ENCODE peak calls at places on chromosome 4, in five cellular contexts. One of them, this sample, is unnamed.

GRCh38 chr4:3192827-3193226 is 56.1 kb upstream of the MSANTD1 start:
- DNase-seq in endodermal cell: peak
- DNase-seq in HL-60: no peak
- DNase-seq in A549: no peak
- DNase-seq in right lobe of liver: no peak
- DNase-seq in this sample: no peak

GRCh38 chr4:176357359-176358082 is 37.8 kb downstream of the SPCS3 start:
- DNase-seq in A549: no peak
- DNase-seq in HL-60: no peak
- DNase-seq in endodermal cell: no peak
- DNase-seq in right lobe of liver: no peak
- DNase-seq in this sample: no peak

GRCh38 chr4:48958582-48958981 is 27.5 kb upstream of the CWH43 start:
- DNase-seq in HL-60: no peak
- DNase-seq in endodermal cell: no peak
- DNase-seq in right lobe of liver: no peak
- DNase-seq in A549: no peak
- DNase-seq in this sample: no peak

GRCh38 chr4:41028392-41029076 is 185.8 kb downstream of the APBB2 start:
- DNase-seq in HL-60: no peak
- DNase-seq in right lobe of liver: no peak
- DNase-seq in endodermal cell: no peak
- DNase-seq in A549: no peak
- DNase-seq in this sample: no peak

GRCh38 chr4:46432923-46433322 is 43.0 kb upstream of the GABRA2 start:
- DNase-seq in right lobe of liver: no peak
- DNase-seq in HL-60: no peak
- DNase-seq in A549: no peak
- DNase-seq in endodermal cell: no peak
- DNase-seq in this sample: no peak

GRCh38 chr4:3432381-3432790 is 9.4 kb upstream of the HGFAC start:
- DNase-seq in A549: no peak
- DNase-seq in endodermal cell: no peak
- DNase-seq in HL-60: no peak
- DNase-seq in right lobe of liver: no peak
- DNase-seq in this sample: no peak

GRCh38 chr4:23006756-23007155 is 314.0 kb downstream of the GBA3 start:
- DNase-seq in endodermal cell: no peak
- DNase-seq in HL-60: no peak
- DNase-seq in A549: no peak
- DNase-seq in right lobe of liver: no peak
- DNase-seq in this sample: no peak

GRCh38 chr4:2250003-2250763 is 8.3 kb upstream of the HAUS3 start:
- DNase-seq in HL-60: no peak
- DNase-seq in A549: no peak
- DNase-seq in endodermal cell: no peak
- DNase-seq in right lobe of liver: no peak
- DNase-seq in this sample: peak

GRCh38 chr4:73676881-73677323 is 56.7 kb upstream of the RASSF6 start:
- DNase-seq in right lobe of liver: no peak
- DNase-seq in A549: peak
- DNase-seq in endodermal cell: no peak
- DNase-seq in HL-60: no peak
- DNase-seq in this sample: no peak

GRCh38 chr4:149161247-149161646 is 654.4 kb downstream of the IQCM start:
- DNase-seq in A549: no peak
- DNase-seq in right lobe of liver: no peak
- DNase-seq in HL-60: no peak
- DNase-seq in endodermal cell: no peak
- DNase-seq in this sample: no peak

GRCh38 chr4:29243054-29243453 is 1477.1 kb upstream of the PCDH7 start:
- DNase-seq in A549: no peak
- DNase-seq in endodermal cell: no peak
- DNase-seq in right lobe of liver: no peak
- DNase-seq in HL-60: no peak
- DNase-seq in this sample: no peak

GRCh38 chr4:29240641-29241040 is 1479.5 kb upstream of the PCDH7 start:
- DNase-seq in A549: no peak
- DNase-seq in endodermal cell: no peak
- DNase-seq in HL-60: no peak
- DNase-seq in right lobe of liver: no peak
- DNase-seq in this sample: no peak
- H3K4me3 ChIP-seq in A549: no peak
- H3K4me3 ChIP-seq in endodermal cell: no peak
- H3K4me3 ChIP-seq in HL-60: no peak
- H3K4me3 ChIP-seq in right lobe of liver: no peak
- H3K4me3 ChIP-seq in this sample: no peak

GRCh38 chr4:153523171-153523757 is 57.1 kb downstream of the TMEM131L start:
- DNase-seq in right lobe of liver: no peak
- DNase-seq in A549: no peak
- DNase-seq in HL-60: peak
- DNase-seq in endodermal cell: no peak
- DNase-seq in this sample: no peak

GRCh38 chr4:153520871-153521329 is 54.7 kb downstream of the TMEM131L start:
- DNase-seq in HL-60: peak
- DNase-seq in right lobe of liver: no peak
- DNase-seq in endodermal cell: no peak
- DNase-seq in A549: no peak
- DNase-seq in this sample: no peak

GRCh38 chr4:153522800-153523089 is 56.6 kb downstream of the TMEM131L start:
- DNase-seq in endodermal cell: no peak
- DNase-seq in right lobe of liver: no peak
- DNase-seq in A549: no peak
- DNase-seq in HL-60: no peak
- DNase-seq in this sample: no peak

GRCh38 chr4:153521467-153521866 is 55.3 kb downstream of the TMEM131L start:
- DNase-seq in A549: no peak
- DNase-seq in right lobe of liver: no peak
- DNase-seq in HL-60: no peak
- DNase-seq in endodermal cell: no peak
- DNase-seq in this sample: no peak

DNA sequence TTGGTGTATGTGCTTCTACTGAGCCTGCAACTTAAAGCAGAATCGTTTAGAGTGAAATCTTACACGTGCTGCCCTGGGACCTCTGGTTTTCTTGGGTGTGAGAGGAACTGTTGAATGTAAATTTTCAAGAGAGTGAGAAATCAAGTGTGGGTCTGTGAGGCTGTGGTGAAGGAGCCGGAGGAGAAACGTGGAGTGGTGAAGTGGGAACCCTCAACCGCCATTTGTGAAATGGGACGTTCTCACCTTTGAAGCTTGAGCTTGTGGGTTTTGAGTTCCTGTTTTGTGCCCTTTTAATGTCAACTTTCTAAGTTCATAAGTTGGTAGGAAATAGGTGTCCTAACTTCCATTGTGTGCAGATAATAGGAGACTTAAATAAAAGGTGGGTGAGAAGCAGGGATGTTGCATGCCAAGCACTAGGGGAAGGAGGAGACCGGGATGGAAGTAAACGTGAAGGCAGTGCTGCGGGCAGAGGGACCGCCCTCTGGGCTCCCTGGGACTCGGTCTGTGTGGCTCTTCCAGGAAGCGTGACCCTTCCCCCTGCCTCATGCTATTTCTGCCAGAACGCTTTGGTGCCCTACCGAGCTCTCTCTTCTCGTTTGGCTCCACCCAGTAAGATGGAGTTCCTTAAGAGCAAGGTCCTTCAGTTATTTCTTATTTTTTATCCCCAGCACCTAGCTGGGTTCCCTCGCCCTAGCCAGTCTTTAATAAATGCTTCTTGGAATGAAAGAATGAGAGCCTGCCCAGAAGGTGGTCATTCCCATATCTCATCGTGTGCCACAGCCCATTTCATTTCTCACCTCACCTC is 56.0 kb downstream of the TMEM131L start:
- DNase-seq in right lobe of liver: peak
- DNase-seq in endodermal cell: peak
- DNase-seq in A549: no peak
- DNase-seq in HL-60: peak
- DNase-seq in this sample: no peak
- H3K27ac ChIP-seq in right lobe of liver: no peak
- H3K27ac ChIP-seq in endodermal cell: no peak
- H3K27ac ChIP-seq in A549: no peak
- H3K27ac ChIP-seq in HL-60: peak
- H3K27ac ChIP-seq in this sample: no peak

DNA sequence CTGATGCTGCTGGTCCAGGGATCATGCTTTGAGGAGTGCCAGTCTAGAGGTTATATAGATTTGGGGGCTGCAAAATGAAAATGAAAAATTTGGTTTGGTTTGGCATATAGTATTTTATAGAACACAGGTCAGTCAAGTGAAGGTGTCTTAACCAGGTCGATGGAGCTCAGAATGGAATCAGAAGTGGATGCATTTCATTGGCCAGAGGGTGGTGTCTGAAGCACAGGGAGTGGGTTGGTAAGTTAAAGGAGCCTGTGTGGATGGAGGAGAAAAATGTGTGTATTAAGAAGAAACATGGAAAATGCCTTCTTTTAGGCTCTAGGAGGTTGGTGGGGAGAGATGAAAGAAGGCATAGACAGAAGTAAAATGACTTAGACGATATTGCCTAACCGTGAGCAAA is 8.6 kb downstream of the GALNT7 start:
- DNase-seq in right lobe of liver: no peak
- DNase-seq in HL-60: no peak
- DNase-seq in endodermal cell: no peak
- DNase-seq in A549: no peak
- DNase-seq in this sample: no peak
- TF ChIP-seq CTCF in right lobe of liver: no peak
- TF ChIP-seq CTCF in HL-60: no peak
- TF ChIP-seq CTCF in endodermal cell: no peak
- TF ChIP-seq CTCF in A549: no peak
- TF ChIP-seq CTCF in this sample: no peak

DNA sequence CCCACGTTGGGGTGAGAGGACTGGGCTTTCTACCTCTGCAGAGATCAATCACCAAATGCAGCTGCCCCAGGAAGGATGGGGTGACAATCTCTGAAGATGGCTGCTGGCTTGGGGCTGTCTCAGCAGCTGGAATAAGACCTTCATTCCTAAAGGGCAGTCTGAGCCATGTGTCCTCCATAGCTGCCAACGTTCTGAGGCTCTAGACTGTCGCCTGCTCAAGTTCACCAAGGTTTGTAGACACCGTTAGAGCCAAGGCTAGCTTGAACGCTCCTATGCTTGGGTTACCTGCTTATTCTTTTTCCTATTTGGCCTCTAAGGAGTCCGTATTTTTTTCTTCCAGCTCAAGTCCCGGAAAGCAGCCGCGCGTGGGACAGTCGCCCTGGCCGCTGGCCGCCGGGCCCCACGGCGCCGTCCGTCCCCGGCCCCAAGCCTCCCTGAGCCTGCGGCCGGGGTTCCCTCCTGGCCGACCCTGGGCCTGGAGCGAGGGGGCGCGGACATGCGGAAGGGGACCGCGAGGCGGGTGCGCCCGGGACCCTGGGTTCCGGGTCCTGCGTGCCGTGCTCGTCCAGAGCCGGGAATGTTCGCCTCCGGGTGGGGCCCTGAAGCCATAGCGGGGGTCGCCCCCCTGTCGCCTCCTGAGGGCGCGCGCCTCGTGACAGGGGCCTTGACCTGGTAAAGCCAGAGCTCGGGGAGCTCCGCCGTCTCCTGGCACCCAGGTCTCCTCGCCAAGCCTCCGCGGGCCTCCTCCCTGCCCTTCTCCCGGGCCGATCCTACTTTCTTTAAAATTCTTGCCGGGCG is 23.3 kb downstream of the MRFAP1 start:
- DNase-seq in right lobe of liver: no peak
- DNase-seq in endodermal cell: no peak
- DNase-seq in A549: no peak
- DNase-seq in HL-60: no peak
- DNase-seq in this sample: no peak
- H3K4me3 ChIP-seq in right lobe of liver: no peak
- H3K4me3 ChIP-seq in endodermal cell: no peak
- H3K4me3 ChIP-seq in A549: peak
- H3K4me3 ChIP-seq in HL-60: no peak
- H3K4me3 ChIP-seq in this sample: peak

DNA sequence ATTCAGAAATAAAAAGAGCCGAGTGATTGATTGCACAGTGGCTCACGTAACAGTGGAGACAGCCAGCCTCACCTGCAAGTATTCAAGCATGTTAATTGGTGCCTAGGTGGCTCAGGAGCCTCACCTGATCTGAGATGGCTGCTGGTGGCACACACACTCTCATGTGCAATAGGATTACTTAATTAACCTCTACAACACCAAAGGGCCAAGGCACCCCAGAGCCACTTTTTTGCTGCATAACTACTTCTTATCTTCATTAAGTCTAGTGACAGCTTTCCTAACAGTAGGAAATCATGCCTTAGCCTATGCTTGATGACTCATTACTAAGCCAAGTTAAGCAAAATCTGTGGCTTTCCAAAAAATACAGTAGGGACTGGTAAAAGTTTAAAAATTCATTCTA is 117.3 kb upstream of the NOCT start:
- DNase-seq in endodermal cell: no peak
- DNase-seq in A549: no peak
- DNase-seq in right lobe of liver: no peak
- DNase-seq in HL-60: no peak
- DNase-seq in this sample: no peak
- H3K27ac ChIP-seq in endodermal cell: no peak
- H3K27ac ChIP-seq in A549: no peak
- H3K27ac ChIP-seq in right lobe of liver: no peak
- H3K27ac ChIP-seq in HL-60: no peak
- H3K27ac ChIP-seq in this sample: peak

GRCh38 chr4:15875663-15876460 is 62.7 kb downstream of the FGFBP1 start:
- DNase-seq in right lobe of liver: no peak
- DNase-seq in A549: no peak
- DNase-seq in endodermal cell: no peak
- DNase-seq in HL-60: no peak
- DNase-seq in this sample: no peak

GRCh38 chr4:15873117-15873516 is 65.4 kb downstream of the FGFBP1 start:
- DNase-seq in HL-60: no peak
- DNase-seq in endodermal cell: no peak
- DNase-seq in A549: no peak
- DNase-seq in right lobe of liver: no peak
- DNase-seq in this sample: peak

GRCh38 chr4:15882675-15883086 is 55.9 kb downstream of the FGFBP1 start:
- DNase-seq in right lobe of liver: no peak
- DNase-seq in endodermal cell: peak
- DNase-seq in A549: peak
- DNase-seq in HL-60: peak
- DNase-seq in this sample: peak

GRCh38 chr4:15874671-15875070 is 63.9 kb downstream of the FGFBP1 start:
- DNase-seq in endodermal cell: no peak
- DNase-seq in right lobe of liver: no peak
- DNase-seq in HL-60: no peak
- DNase-seq in A549: no peak
- DNase-seq in this sample: no peak

DNA sequence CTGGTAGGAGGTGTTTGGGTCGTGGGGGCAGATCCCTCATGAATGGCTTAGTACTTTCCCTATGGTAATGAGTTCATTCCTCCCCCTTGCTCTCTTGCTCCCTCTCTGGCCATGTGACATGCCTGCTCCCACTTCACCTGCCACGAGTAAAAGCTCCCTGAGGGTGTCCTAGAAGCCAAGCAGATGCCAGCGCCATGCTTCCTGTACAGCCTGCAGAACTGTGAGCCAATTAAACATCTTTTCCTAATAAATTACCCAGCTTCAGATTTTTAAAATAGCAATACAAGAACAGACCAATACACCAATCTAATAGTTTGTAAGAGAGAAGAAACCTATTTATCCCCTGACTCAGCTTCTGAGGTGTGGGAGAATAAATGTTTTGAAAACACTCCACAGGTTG is 60.5 kb downstream of the FGFBP1 start:
- DNase-seq in HL-60: no peak
- DNase-seq in endodermal cell: no peak
- DNase-seq in A549: peak
- DNase-seq in right lobe of liver: no peak
- DNase-seq in this sample: no peak
- TF ChIP-seq CTCF in HL-60: no peak
- TF ChIP-seq CTCF in endodermal cell: no peak
- TF ChIP-seq CTCF in A549: no peak
- TF ChIP-seq CTCF in right lobe of liver: no peak
- TF ChIP-seq CTCF in this sample: no peak

This sample was measured in right atrium auricular region.